ENCODE peak calls at places on chromosomes 7 and 10, in seven cellular contexts. M, E, R, I, Z, W and F are unnamed samples.
A peak's percentile ranks its signal among the peaks of the same experiment; 100 is the strongest.

GRCh38 chr10:94224656-94225055 is 138.1 kb downstream of the NOC3L start:
- DNase-seq in I (no peak), R (no peak), E (no peak), M (no peak), Z (no peak), W (no peak), F (no peak)

GRCh38 chr10:132446661-132447445 is 49.9 kb downstream of the PWWP2B start:
- DNase-seq in R (no peak), W (no peak), E (peak; percentile 68), M (peak; percentile 86), I (peak; percentile 90), Z (no peak), F (peak; percentile 59)

GRCh38 chr10:68167271-68167670 is 58.0 kb downstream of the MYPN start:
- DNase-seq in E (no peak), R (no peak), Z (no peak), I (no peak), M (no peak), W (no peak), F (no peak)

GRCh38 chr7:132817844-132818427 is 241.7 kb upstream of the PLXNA4 start:
- DNase-seq in W (no peak), E (no peak), Z (no peak), M (no peak), I (no peak), R (no peak), F (no peak)

GRCh38 chr7:140417456-140418155 is 13.7 kb downstream of the RAB19 start:
- DNase-seq in I (peak; percentile 31), R (no peak), Z (no peak), E (no peak), W (no peak), M (no peak), F (no peak)

GRCh38 chr10:73789659-73790055 is 4.3 kb downstream of the ZSWIM8 start:
- DNase-seq in E (no peak), I (no peak), R (no peak), W (no peak), M (no peak), Z (no peak), F (no peak)

GRCh38 chr10:21807162-21807561 is 196.4 kb downstream of the DNAJC1 start:
- DNase-seq in E (no peak), W (no peak), I (no peak), R (peak; percentile 72), Z (no peak), M (no peak), F (no peak)

GRCh38 chr10:73094249-73094850 is 2.3 kb downstream of the P4HA1 start:
- DNase-seq in W (no peak), E (no peak), Z (no peak), I (no peak), M (no peak), R (no peak), F (no peak)

GRCh38 chr10:52066383-52066782 is 247.7 kb upstream of the DKK1 start:
- DNase-seq in Z (no peak), R (peak; percentile 2), W (no peak), I (no peak), M (no peak), E (no peak), F (no peak)

GRCh38 chr7:82360591-82361386 is 82.8 kb downstream of the CACNA2D1 start:
- DNase-seq in R (no peak), M (no peak), I (no peak), E (no peak), W (no peak), Z (no peak), F (no peak)

GRCh38 chr10:111598433-111599059 is 521.7 kb downstream of the ADRA2A start:
- DNase-seq in M (peak; percentile 49), Z (no peak), I (no peak), E (peak; percentile 5), R (peak; percentile 52), W (peak; percentile 60), F (peak; percentile 41)

GRCh38 chr10:93751832-93752231 is 5.9 kb upstream of the LGI1 start:
- DNase-seq in I (no peak), E (no peak), W (no peak), Z (no peak), R (no peak), M (no peak), F (no peak)

GRCh38 chr7:74231232-74231590 is 21.4 kb downstream of the LAT2 start:
- DNase-seq in R (no peak), I (no peak), W (no peak), Z (no peak), M (no peak), E (no peak), F (peak; percentile 19)

GRCh38 chr7:55275291-55276200 is 89.6 kb upstream of the LANCL2 start:
- DNase-seq in R (no peak), M (no peak), I (no peak), E (no peak), W (no peak), Z (no peak), F (no peak)